ENCODE peak calls at places on chromosomes 2 and 18, in four cellular contexts. W, L, R and S are unnamed samples.

GRCh38 chr2:74690571-74690970 is 36.5 kb downstream of the SEMA4F start:
- DNase-seq in W (peak), L (peak), R (peak), S (no peak)

GRCh38 chr2:133026536-133027177 is 356.7 kb upstream of the LYPD1 start:
- DNase-seq in W (no peak), L (no peak), R (no peak), S (no peak)

GRCh38 chr2:52238782-52239181 is 1206.8 kb upstream of the NRXN1 start:
- DNase-seq in W (no peak), L (no peak), R (no peak), S (no peak)

GRCh38 chr2:113138428-113139322 is 11.3 kb downstream of the IL1RN start:
- DNase-seq in W (peak), L (peak), R (peak), S (no peak)

GRCh38 chr2:198717451-198717850 is 740.3 kb downstream of the SATB2 start:
- DNase-seq in W (no peak), L (no peak), R (no peak), S (no peak)

GRCh38 chr18:11849279-11849678 is 1.9 kb upstream of the CHMP1B start:
- DNase-seq in W (no peak), L (no peak), R (no peak), S (no peak)

GRCh38 chr18:54119524-54120019 is 104.9 kb downstream of the MBD2 start:
- DNase-seq in W (no peak), L (peak), R (peak), S (no peak)

GRCh38 chr18:66136039-66136438 is 385.2 kb downstream of the CDH7 start:
- DNase-seq in W (no peak), L (no peak), R (no peak), S (no peak)

GRCh38 chr2:164843346-164843841 is 1.8 kb upstream of the COBLL1 start:
- DNase-seq in W (no peak), L (no peak), R (no peak), S (no peak)

GRCh38 chr2:182784777-182785176 is 68.7 kb downstream of the DNAJC10 start:
- DNase-seq in W (peak), L (peak), R (no peak), S (no peak)

GRCh38 chr2:224160917-224161316 is 121.8 kb upstream of the SERPINE2 start:
- DNase-seq in W (no peak), L (no peak), R (no peak), S (peak)

GRCh38 chr18:49059028-49059670 is 108.4 kb upstream of the SMAD7 start:
- DNase-seq in W (no peak), L (no peak), R (no peak), S (no peak)

GRCh38 chr2:72796766-72797165 is 29.1 kb downstream of the EXOC6B start:
- DNase-seq in W (no peak), L (no peak), R (no peak), S (no peak)

GRCh38 chr18:39841133-39842041 is 2113.6 kb upstream of the PIK3C3 start:
- DNase-seq in W (peak), L (no peak), R (no peak), S (peak)

GRCh38 chr18:11937874-11938478 is 29.9 kb upstream of the MPPE1 start:
- DNase-seq in W (peak), L (peak), R (peak), S (peak)

GRCh38 chr2:78967294-78967693 is 58.2 kb upstream of the REG3G start:
- DNase-seq in W (no peak), L (no peak), R (no peak), S (no peak)